ENCODE peak calls at places on chromosomes 3 and 15, in seven cellular contexts. One of them, this sample, is unnamed.

GRCh38 chr3:37481986-37482385 is 307.6 kb upstream of the LRRFIP2 start:
- DNase-seq in stimulated activated CD8-positive, alpha-beta memory T cell treated with anti-CD3 and anti-CD28 coated beads, Interleukin-4, amount 100 ng/mL, for 1 hour: no peak
- DNase-seq in pons: no peak
- DNase-seq in naive thymus-derived CD8-positive, alpha-beta T cell: no peak
- DNase-seq in adrenal gland: no peak
- DNase-seq in activated naive CD4-positive, alpha-beta T cell treated with Interleukin-2 at 50 U/mL for 16 hours: no peak
- DNase-seq in stomach: no peak
- DNase-seq in this sample: no peak

GRCh38 chr3:194194051-194194756 is 58.3 kb downstream of the HES1 start:
- DNase-seq in stimulated activated CD8-positive, alpha-beta memory T cell treated with anti-CD3 and anti-CD28 coated beads, Interleukin-4, amount 100 ng/mL, for 1 hour: no peak
- DNase-seq in pons: no peak
- DNase-seq in naive thymus-derived CD8-positive, alpha-beta T cell: no peak
- DNase-seq in adrenal gland: no peak
- DNase-seq in activated naive CD4-positive, alpha-beta T cell treated with Interleukin-2 at 50 U/mL for 16 hours: no peak
- DNase-seq in stomach: no peak
- DNase-seq in this sample: no peak

GRCh38 chr3:70832035-70832795 is 519.8 kb upstream of the MDFIC2 start:
- DNase-seq in stimulated activated CD8-positive, alpha-beta memory T cell treated with anti-CD3 and anti-CD28 coated beads, Interleukin-4, amount 100 ng/mL, for 1 hour: no peak
- DNase-seq in pons: peak
- DNase-seq in naive thymus-derived CD8-positive, alpha-beta T cell: no peak
- DNase-seq in adrenal gland: peak
- DNase-seq in activated naive CD4-positive, alpha-beta T cell treated with Interleukin-2 at 50 U/mL for 16 hours: no peak
- DNase-seq in stomach: no peak
- DNase-seq in this sample: peak

GRCh38 chr15:33201376-33202189 is 7.1 kb upstream of the FMN1 start:
- DNase-seq in stimulated activated CD8-positive, alpha-beta memory T cell treated with anti-CD3 and anti-CD28 coated beads, Interleukin-4, amount 100 ng/mL, for 1 hour: peak
- DNase-seq in pons: peak
- DNase-seq in naive thymus-derived CD8-positive, alpha-beta T cell: no peak
- DNase-seq in adrenal gland: peak
- DNase-seq in activated naive CD4-positive, alpha-beta T cell treated with Interleukin-2 at 50 U/mL for 16 hours: peak
- DNase-seq in stomach: peak
- DNase-seq in this sample: no peak

GRCh38 chr3:40930772-40931171 is 268.5 kb upstream of the CTNNB1 start:
- DNase-seq in stimulated activated CD8-positive, alpha-beta memory T cell treated with anti-CD3 and anti-CD28 coated beads, Interleukin-4, amount 100 ng/mL, for 1 hour: no peak
- DNase-seq in pons: no peak
- DNase-seq in naive thymus-derived CD8-positive, alpha-beta T cell: no peak
- DNase-seq in adrenal gland: peak
- DNase-seq in activated naive CD4-positive, alpha-beta T cell treated with Interleukin-2 at 50 U/mL for 16 hours: no peak
- DNase-seq in stomach: no peak
- DNase-seq in this sample: no peak

GRCh38 chr15:73389539-73389938 is 20.8 kb upstream of the HCN4 start:
- DNase-seq in stimulated activated CD8-positive, alpha-beta memory T cell treated with anti-CD3 and anti-CD28 coated beads, Interleukin-4, amount 100 ng/mL, for 1 hour: no peak
- DNase-seq in pons: no peak
- DNase-seq in naive thymus-derived CD8-positive, alpha-beta T cell: no peak
- DNase-seq in adrenal gland: no peak
- DNase-seq in activated naive CD4-positive, alpha-beta T cell treated with Interleukin-2 at 50 U/mL for 16 hours: no peak
- DNase-seq in stomach: no peak
- DNase-seq in this sample: no peak

GRCh38 chr3:24240306-24240705 is 254.3 kb downstream of the THRB start:
- DNase-seq in stimulated activated CD8-positive, alpha-beta memory T cell treated with anti-CD3 and anti-CD28 coated beads, Interleukin-4, amount 100 ng/mL, for 1 hour: no peak
- DNase-seq in pons: no peak
- DNase-seq in naive thymus-derived CD8-positive, alpha-beta T cell: no peak
- DNase-seq in adrenal gland: no peak
- DNase-seq in activated naive CD4-positive, alpha-beta T cell treated with Interleukin-2 at 50 U/mL for 16 hours: no peak
- DNase-seq in stomach: no peak
- DNase-seq in this sample: no peak

GRCh38 chr3:141407043-141407442 is 38.7 kb downstream of the ZBTB38 start:
- DNase-seq in stimulated activated CD8-positive, alpha-beta memory T cell treated with anti-CD3 and anti-CD28 coated beads, Interleukin-4, amount 100 ng/mL, for 1 hour: no peak
- DNase-seq in pons: no peak
- DNase-seq in naive thymus-derived CD8-positive, alpha-beta T cell: no peak
- DNase-seq in adrenal gland: peak
- DNase-seq in activated naive CD4-positive, alpha-beta T cell treated with Interleukin-2 at 50 U/mL for 16 hours: no peak
- DNase-seq in stomach: no peak
- DNase-seq in this sample: peak

GRCh38 chr3:31766654-31767053 is 214.4 kb downstream of the OSBPL10 start:
- DNase-seq in stimulated activated CD8-positive, alpha-beta memory T cell treated with anti-CD3 and anti-CD28 coated beads, Interleukin-4, amount 100 ng/mL, for 1 hour: no peak
- DNase-seq in pons: no peak
- DNase-seq in naive thymus-derived CD8-positive, alpha-beta T cell: no peak
- DNase-seq in adrenal gland: no peak
- DNase-seq in activated naive CD4-positive, alpha-beta T cell treated with Interleukin-2 at 50 U/mL for 16 hours: no peak
- DNase-seq in stomach: no peak
- DNase-seq in this sample: no peak

GRCh38 chr3:178915365-178915764 is 156.2 kb downstream of the ZMAT3 start:
- DNase-seq in stimulated activated CD8-positive, alpha-beta memory T cell treated with anti-CD3 and anti-CD28 coated beads, Interleukin-4, amount 100 ng/mL, for 1 hour: no peak
- DNase-seq in pons: no peak
- DNase-seq in naive thymus-derived CD8-positive, alpha-beta T cell: no peak
- DNase-seq in adrenal gland: no peak
- DNase-seq in activated naive CD4-positive, alpha-beta T cell treated with Interleukin-2 at 50 U/mL for 16 hours: no peak
- DNase-seq in stomach: no peak
- DNase-seq in this sample: no peak

GRCh38 chr3:69410301-69410700 is 24.4 kb upstream of the FRMD4B start:
- DNase-seq in stimulated activated CD8-positive, alpha-beta memory T cell treated with anti-CD3 and anti-CD28 coated beads, Interleukin-4, amount 100 ng/mL, for 1 hour: peak
- DNase-seq in pons: peak
- DNase-seq in naive thymus-derived CD8-positive, alpha-beta T cell: peak
- DNase-seq in adrenal gland: peak
- DNase-seq in activated naive CD4-positive, alpha-beta T cell treated with Interleukin-2 at 50 U/mL for 16 hours: peak
- DNase-seq in stomach: peak
- DNase-seq in this sample: peak

GRCh38 chr3:112770026-112770626 is 76.5 kb downstream of the CD200R1L start:
- DNase-seq in stimulated activated CD8-positive, alpha-beta memory T cell treated with anti-CD3 and anti-CD28 coated beads, Interleukin-4, amount 100 ng/mL, for 1 hour: no peak
- DNase-seq in pons: no peak
- DNase-seq in naive thymus-derived CD8-positive, alpha-beta T cell: no peak
- DNase-seq in adrenal gland: no peak
- DNase-seq in activated naive CD4-positive, alpha-beta T cell treated with Interleukin-2 at 50 U/mL for 16 hours: peak
- DNase-seq in stomach: no peak
- DNase-seq in this sample: peak

GRCh38 chr3:136070334-136070733 is 104.8 kb downstream of the PPP2R3A start:
- DNase-seq in stimulated activated CD8-positive, alpha-beta memory T cell treated with anti-CD3 and anti-CD28 coated beads, Interleukin-4, amount 100 ng/mL, for 1 hour: no peak
- DNase-seq in pons: no peak
- DNase-seq in naive thymus-derived CD8-positive, alpha-beta T cell: no peak
- DNase-seq in adrenal gland: no peak
- DNase-seq in activated naive CD4-positive, alpha-beta T cell treated with Interleukin-2 at 50 U/mL for 16 hours: no peak
- DNase-seq in stomach: no peak
- DNase-seq in this sample: no peak

GRCh38 chr15:64740361-64741170 is 34.8 kb downstream of the RBPMS2 start:
- DNase-seq in stimulated activated CD8-positive, alpha-beta memory T cell treated with anti-CD3 and anti-CD28 coated beads, Interleukin-4, amount 100 ng/mL, for 1 hour: no peak
- DNase-seq in pons: no peak
- DNase-seq in naive thymus-derived CD8-positive, alpha-beta T cell: no peak
- DNase-seq in adrenal gland: no peak
- DNase-seq in activated naive CD4-positive, alpha-beta T cell treated with Interleukin-2 at 50 U/mL for 16 hours: no peak
- DNase-seq in stomach: no peak
- DNase-seq in this sample: peak

GRCh38 chr3:101567528-101568317 is 6.1 kb downstream of the TRMT10C start:
- DNase-seq in stimulated activated CD8-positive, alpha-beta memory T cell treated with anti-CD3 and anti-CD28 coated beads, Interleukin-4, amount 100 ng/mL, for 1 hour: no peak
- DNase-seq in pons: no peak
- DNase-seq in naive thymus-derived CD8-positive, alpha-beta T cell: no peak
- DNase-seq in adrenal gland: no peak
- DNase-seq in activated naive CD4-positive, alpha-beta T cell treated with Interleukin-2 at 50 U/mL for 16 hours: peak
- DNase-seq in stomach: no peak
- DNase-seq in this sample: no peak

GRCh38 chr15:67805871-67806538 is 19.3 kb upstream of the SKOR1 start:
- DNase-seq in stimulated activated CD8-positive, alpha-beta memory T cell treated with anti-CD3 and anti-CD28 coated beads, Interleukin-4, amount 100 ng/mL, for 1 hour: no peak
- DNase-seq in pons: no peak
- DNase-seq in naive thymus-derived CD8-positive, alpha-beta T cell: no peak
- DNase-seq in adrenal gland: no peak
- DNase-seq in activated naive CD4-positive, alpha-beta T cell treated with Interleukin-2 at 50 U/mL for 16 hours: no peak
- DNase-seq in stomach: peak
- DNase-seq in this sample: no peak

GRCh38 chr3:181103605-181104004 is 114.1 kb upstream of the DNAJC19 start:
- DNase-seq in stimulated activated CD8-positive, alpha-beta memory T cell treated with anti-CD3 and anti-CD28 coated beads, Interleukin-4, amount 100 ng/mL, for 1 hour: no peak
- DNase-seq in pons: no peak
- DNase-seq in naive thymus-derived CD8-positive, alpha-beta T cell: no peak
- DNase-seq in adrenal gland: no peak
- DNase-seq in activated naive CD4-positive, alpha-beta T cell treated with Interleukin-2 at 50 U/mL for 16 hours: no peak
- DNase-seq in stomach: no peak
- DNase-seq in this sample: no peak

GRCh38 chr3:38985981-38986380 is 65.8 kb downstream of the SCN11A start:
- DNase-seq in stimulated activated CD8-positive, alpha-beta memory T cell treated with anti-CD3 and anti-CD28 coated beads, Interleukin-4, amount 100 ng/mL, for 1 hour: no peak
- DNase-seq in pons: no peak
- DNase-seq in naive thymus-derived CD8-positive, alpha-beta T cell: no peak
- DNase-seq in adrenal gland: no peak
- DNase-seq in activated naive CD4-positive, alpha-beta T cell treated with Interleukin-2 at 50 U/mL for 16 hours: no peak
- DNase-seq in stomach: no peak
- DNase-seq in this sample: no peak

GRCh38 chr3:128462341-128462910 is 4.3 kb downstream of the DNAJB8 start:
- DNase-seq in stimulated activated CD8-positive, alpha-beta memory T cell treated with anti-CD3 and anti-CD28 coated beads, Interleukin-4, amount 100 ng/mL, for 1 hour: no peak
- DNase-seq in pons: no peak
- DNase-seq in naive thymus-derived CD8-positive, alpha-beta T cell: no peak
- DNase-seq in adrenal gland: no peak
- DNase-seq in activated naive CD4-positive, alpha-beta T cell treated with Interleukin-2 at 50 U/mL for 16 hours: no peak
- DNase-seq in stomach: no peak
- DNase-seq in this sample: no peak

GRCh38 chr15:90873488-90873997 is 5.2 kb downstream of the FURIN start:
- DNase-seq in stimulated activated CD8-positive, alpha-beta memory T cell treated with anti-CD3 and anti-CD28 coated beads, Interleukin-4, amount 100 ng/mL, for 1 hour: no peak
- DNase-seq in pons: no peak
- DNase-seq in naive thymus-derived CD8-positive, alpha-beta T cell: no peak
- DNase-seq in adrenal gland: no peak
- DNase-seq in activated naive CD4-positive, alpha-beta T cell treated with Interleukin-2 at 50 U/mL for 16 hours: no peak
- DNase-seq in stomach: no peak
- DNase-seq in this sample: no peak

GRCh38 chr3:33299395-33300081 is 22.3 kb downstream of the FBXL2 start:
- DNase-seq in stimulated activated CD8-positive, alpha-beta memory T cell treated with anti-CD3 and anti-CD28 coated beads, Interleukin-4, amount 100 ng/mL, for 1 hour: no peak
- DNase-seq in pons: no peak
- DNase-seq in naive thymus-derived CD8-positive, alpha-beta T cell: no peak
- DNase-seq in adrenal gland: no peak
- DNase-seq in activated naive CD4-positive, alpha-beta T cell treated with Interleukin-2 at 50 U/mL for 16 hours: no peak
- DNase-seq in stomach: no peak
- DNase-seq in this sample: no peak

GRCh38 chr15:52466134-52466701 is 62.5 kb downstream of the MYO5A start:
- DNase-seq in stimulated activated CD8-positive, alpha-beta memory T cell treated with anti-CD3 and anti-CD28 coated beads, Interleukin-4, amount 100 ng/mL, for 1 hour: no peak
- DNase-seq in pons: peak
- DNase-seq in naive thymus-derived CD8-positive, alpha-beta T cell: no peak
- DNase-seq in adrenal gland: peak
- DNase-seq in activated naive CD4-positive, alpha-beta T cell treated with Interleukin-2 at 50 U/mL for 16 hours: peak
- DNase-seq in stomach: peak
- DNase-seq in this sample: peak

This sample was measured in heart left ventricle.